ENCODE peak calls at places on chromosomes 12 and 14, in six cellular contexts. Z, G, K, B, M and O are unnamed samples.

GRCh38 chr12:109778684-109779083 is 54.5 kb downstream of the TRPV4 start:
- DNase-seq in Z (no peak), G (no peak), K (no peak), B (no peak), M (no peak), O (no peak)

GRCh38 chr14:103862393-103862782 is 15.0 kb upstream of the PPP1R13B start:
- DNase-seq in Z (peak; percentile 28), G (no peak), K (no peak), B (peak; percentile 95), M (no peak), O (no peak)

GRCh38 chr12:108964391-108965166 is 56.3 kb downstream of the SVOP start:
- DNase-seq in Z (no peak), G (no peak), K (no peak), B (no peak), M (no peak), O (no peak)

GRCh38 chr12:56128669-56129209 is 672 bp downstream of the ESYT1 start:
- DNase-seq in Z (no peak), G (no peak), K (no peak), B (no peak), M (no peak), O (no peak)

GRCh38 chr12:52055781-52056711 is 4.8 kb downstream of the NR4A1 start:
- DNase-seq in Z (no peak), G (no peak), K (no peak), B (no peak), M (no peak), O (no peak)

GRCh38 chr12:111359914-111360276 is 9.0 kb downstream of the PHETA1 start:
- DNase-seq in Z (no peak), G (no peak), K (no peak), B (no peak), M (no peak), O (no peak)

GRCh38 chr12:41566703-41567102 is 378.6 kb downstream of the PDZRN4 start:
- DNase-seq in Z (no peak), G (no peak), K (no peak), B (no peak), M (no peak), O (no peak)

GRCh38 chr14:92615451-92615850 is 101.9 kb downstream of the RIN3 start:
- DNase-seq in Z (no peak), G (no peak), K (peak; percentile 66), B (no peak), M (no peak), O (no peak)

GRCh38 chr12:55931780-55932545 is 1.0 kb downstream of the DGKA start:
- DNase-seq in Z (peak; percentile 70), G (peak; percentile 65), K (no peak), B (no peak), M (peak; percentile 73), O (peak; percentile 58)

GRCh38 chr12:75479963-75480461 is 543 bp upstream of the GLIPR1 start:
- DNase-seq in Z (no peak), G (no peak), K (no peak), B (no peak), M (no peak), O (no peak)

DNA sequence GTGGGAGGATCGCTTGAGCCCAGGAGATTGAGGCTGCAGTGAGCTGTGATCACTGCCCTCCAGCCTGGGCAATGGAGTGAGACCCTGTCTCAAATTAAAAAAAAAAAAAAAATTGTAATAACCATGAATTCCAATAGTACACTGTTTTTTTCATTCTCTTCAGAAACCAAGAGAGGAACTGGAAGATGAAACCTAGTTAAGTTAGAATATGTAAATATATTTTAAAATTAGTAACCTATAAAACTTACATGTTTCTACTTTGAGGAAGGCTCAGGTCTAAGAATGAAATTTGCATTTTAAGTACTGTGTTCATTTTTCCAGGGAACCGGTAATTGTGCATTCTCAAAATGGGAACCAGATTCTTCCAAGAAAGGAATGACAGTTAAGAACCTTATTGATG is 18.8 kb downstream of the KNTC1 start:
- DNase-seq in Z (no peak), G (no peak), K (no peak), B (no peak), M (no peak), O (no peak)
- TF ChIP-seq CREB1 in Z (no peak), G (no peak), K (no peak), B (no peak), M (no peak), O (no peak)

GRCh38 chr12:62128186-62128965 is 131.8 kb upstream of the USP15 start:
- DNase-seq in Z (no peak), G (no peak), K (no peak), B (no peak), M (no peak), O (no peak)

GRCh38 chr12:62127516-62127915 is 132.7 kb upstream of the USP15 start:
- DNase-seq in Z (no peak), G (no peak), K (no peak), B (no peak), M (no peak), O (no peak)

GRCh38 chr12:62123721-62124203 is 136.4 kb upstream of the USP15 start:
- DNase-seq in Z (peak; percentile 84), G (peak; percentile 68), K (no peak), B (peak; percentile 31), M (peak; percentile 56), O (peak; percentile 33)
- TF ChIP-seq CREB1 in Z (no peak), G (no peak), K (no peak), B (no peak), M (no peak), O (no peak)

GRCh38 chr12:19436931-19437330 is 2.4 kb upstream of the AEBP2 start:
- DNase-seq in Z (no peak), G (no peak), K (no peak), B (no peak), M (peak; percentile 33), O (no peak)

GRCh38 chr12:19437996-19438395 is 1.3 kb upstream of the AEBP2 start:
- DNase-seq in Z (peak; percentile 80), G (no peak), K (no peak), B (no peak), M (peak; percentile 42), O (no peak)

GRCh38 chr12:19440916-19441315 is 1.6 kb downstream of the AEBP2 start:
- DNase-seq in Z (no peak), G (no peak), K (no peak), B (no peak), M (no peak), O (no peak)

GRCh38 chr12:19440019-19440858 is 947 bp downstream of the AEBP2 start:
- DNase-seq in Z (peak; percentile 82), G (peak; percentile 62), K (no peak), B (peak; percentile 30), M (peak; percentile 80), O (peak; percentile 65)

GRCh38 chr12:19439059-19440018 is at the start of gene AEBP2:
- DNase-seq in Z (peak; percentile 85), G (peak; percentile 83), K (peak; percentile 80), B (peak; percentile 80), M (peak; percentile 82), O (peak; percentile 91)
- TF ChIP-seq CREB1 in Z (peak; percentile 80), G (peak; percentile 21), K (peak; percentile 95), B (peak; percentile 34), M (peak; percentile 63), O (peak; percentile 77)

DNA sequence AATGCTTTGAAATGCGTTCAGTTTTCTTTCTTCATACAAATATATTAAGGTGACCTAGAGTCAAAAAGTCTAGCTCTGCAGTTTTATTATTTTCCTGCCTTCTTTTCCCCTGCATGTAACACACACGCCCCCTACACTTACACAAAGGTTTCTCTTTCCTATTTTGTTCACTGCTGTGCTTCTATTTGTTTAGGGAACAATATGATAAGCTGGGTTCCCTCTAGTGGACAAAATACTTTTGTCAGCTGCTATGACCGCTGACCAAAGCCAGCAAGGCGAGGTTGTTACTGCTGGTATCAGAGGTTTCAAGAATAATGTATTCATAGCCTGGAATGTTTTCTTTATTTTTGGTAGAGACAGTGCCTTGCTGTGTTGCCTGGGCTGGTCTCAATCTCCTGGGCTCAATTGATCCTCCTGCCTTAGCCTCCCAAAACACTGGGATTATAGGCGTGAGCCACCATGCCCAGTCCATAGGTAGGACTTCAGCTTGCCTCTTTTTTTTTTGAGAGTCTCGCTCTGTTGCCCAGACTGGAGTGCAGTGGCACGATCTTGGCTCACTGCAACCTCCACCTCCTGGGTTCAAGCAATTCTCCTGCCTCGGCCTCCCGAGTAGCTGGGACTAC is 33.4 kb downstream of the FNTB start:
- DNase-seq in Z (peak; percentile 83), G (no peak), K (no peak), B (peak; percentile 85), M (no peak), O (peak; percentile 52)
- TF ChIP-seq CREB1 in Z (no peak), G (no peak), K (no peak), B (peak; percentile 49), M (no peak), O (no peak)